ENCODE peak calls at places on chromosome 2, in six cellular contexts. A is iris pigment epithelial cell, Y is anterior cingulate cortex, I is NAMALWA, O is type B pancreatic cell, V is HEK293T. D is an unnamed sample.

GRCh38 chr2:59881214-59881613 is 672.2 kb downstream of the BCL11A start:
- DNase-seq in A (no peak), Y (no peak), I (no peak), O (no peak), V (no peak), D (no peak)

GRCh38 chr2:69163109-69163508 is 150.1 kb downstream of the ANTXR1 start:
- DNase-seq in A (peak; percentile 96), Y (no peak), I (peak; percentile 6), O (no peak), V (no peak), D (no peak)

GRCh38 chr2:15666776-15667578 is 75.3 kb downstream of the DDX1 start:
- DNase-seq in A (no peak), Y (no peak), I (no peak), O (no peak), V (no peak), D (no peak)

GRCh38 chr2:7671312-7671711 is 754.1 kb downstream of the RNF144A start:
- DNase-seq in A (no peak), Y (no peak), I (no peak), O (no peak), V (no peak), D (no peak)

GRCh38 chr2:100935372-100935752 is 66.7 kb upstream of the RPL31 start:
- DNase-seq in A (peak; percentile 84), Y (no peak), I (no peak), O (no peak), V (no peak), D (no peak)

GRCh38 chr2:63977904-63978303 is 41.3 kb downstream of the VPS54 start:
- DNase-seq in A (no peak), Y (no peak), I (no peak), O (no peak), V (no peak), D (no peak)

GRCh38 chr2:80058562-80058961 is 246.0 kb downstream of the LRRTM1 start:
- DNase-seq in A (no peak), Y (no peak), I (no peak), O (no peak), V (no peak), D (no peak)

GRCh38 chr2:158305501-158305900 is 151.1 kb downstream of the CCDC148 start:
- DNase-seq in A (peak; percentile 17), Y (no peak), I (no peak), O (no peak), V (no peak), D (no peak)

GRCh38 chr2:222860740-222861410 is at the start of gene ACSL3:
- DNase-seq in A (peak; percentile 96), Y (peak; percentile 97), I (peak; percentile 95), O (peak; percentile 96), V (peak; percentile 89), D (peak; percentile 91)

GRCh38 chr2:3223080-3223923 is 154.3 kb downstream of the EIPR1 start:
- DNase-seq in A (peak; percentile 55), Y (peak; percentile 51), I (no peak), O (no peak), V (no peak), D (peak; percentile 33)

GRCh38 chr2:205766765-205767359 is 84.6 kb downstream of the NRP2 start:
- DNase-seq in A (peak; percentile 63), Y (no peak), I (peak; percentile 73), O (no peak), V (peak; percentile 61), D (peak; percentile 49)

GRCh38 chr2:223008162-223008561 is 43.8 kb upstream of the KCNE4 start:
- DNase-seq in A (peak; percentile 80), Y (no peak), I (no peak), O (no peak), V (no peak), D (no peak)

GRCh38 chr2:235005603-235006259 is 53.9 kb downstream of the SH3BP4 start:
- DNase-seq in A (no peak), Y (peak; percentile 41), I (no peak), O (no peak), V (peak; percentile 27), D (no peak)

GRCh38 chr2:112582314-112582746 is 2.1 kb upstream of the CHCHD5 start:
- DNase-seq in A (peak; percentile 60), Y (no peak), I (peak; percentile 85), O (no peak), V (peak; percentile 22), D (no peak)

GRCh38 chr2:58508021-58508420 is 266.9 kb upstream of the FANCL start:
- DNase-seq in A (no peak), Y (no peak), I (no peak), O (no peak), V (no peak), D (no peak)

GRCh38 chr2:97701851-97702465 is 11.4 kb upstream of the ZAP70 start:
- DNase-seq in A (no peak), Y (no peak), I (no peak), O (no peak), V (no peak), D (no peak)

GRCh38 chr2:136116813-136117390 is 1.0 kb downstream of the CXCR4 start:
- DNase-seq in A (no peak), Y (no peak), I (peak; percentile 73), O (no peak), V (peak; percentile 21), D (peak; percentile 40)

GRCh38 chr2:122191331-122191730 is 435.9 kb downstream of the TSN start:
- DNase-seq in A (no peak), Y (no peak), I (peak; percentile 52), O (no peak), V (peak; percentile 55), D (peak; percentile 5)

GRCh38 chr2:67260348-67261277 is 136.5 kb upstream of the ETAA1 start:
- DNase-seq in A (peak; percentile 99), Y (no peak), I (no peak), O (no peak), V (no peak), D (no peak)

GRCh38 chr2:122193622-122194021 is 438.2 kb downstream of the TSN start:
- DNase-seq in A (no peak), Y (no peak), I (no peak), O (no peak), V (no peak), D (no peak)

GRCh38 chr2:105403785-105404698 is 5.2 kb upstream of the FHL2 start:
- DNase-seq in A (peak; percentile 95), Y (no peak), I (peak; percentile 13), O (no peak), V (no peak), D (no peak)

GRCh38 chr2:86453838-86454237 is 12.7 kb downstream of the KDM3A start:
- DNase-seq in A (peak; percentile 89), Y (peak; percentile 10), I (no peak), O (no peak), V (no peak), D (no peak)

GRCh38 chr2:173126819-173127218 is 51.2 kb downstream of the MAP3K20 start:
- DNase-seq in A (peak; percentile 78), Y (no peak), I (no peak), O (no peak), V (no peak), D (no peak)

GRCh38 chr2:147547425-147547824 is 297.4 kb upstream of the ACVR2A start:
- DNase-seq in A (no peak), Y (no peak), I (no peak), O (no peak), V (no peak), D (no peak)

GRCh38 chr2:65639156-65639876 is 206.9 kb upstream of the SPRED2 start:
- DNase-seq in A (peak; percentile 73), Y (no peak), I (no peak), O (no peak), V (no peak), D (no peak)

GRCh38 chr2:181781082-181781786 is 100.9 kb upstream of the NEUROD1 start:
- DNase-seq in A (no peak), Y (no peak), I (no peak), O (no peak), V (peak; percentile 20), D (no peak)

GRCh38 chr2:207767461-207768167 is 2.1 kb downstream of the FZD5 start:
- DNase-seq in A (no peak), Y (no peak), I (no peak), O (no peak), V (no peak), D (no peak)

GRCh38 chr2:23606968-23607367 is 222.0 kb downstream of the KLHL29 start:
- DNase-seq in A (peak; percentile 77), Y (no peak), I (no peak), O (no peak), V (no peak), D (no peak)